ENCODE peak calls at places on chromosomes 4 and X, in seven cellular contexts. H, W, A, L, S, R and O are unnamed samples.

GRCh38 chrX:79708581-79708980 is 306.0 kb upstream of the TBX22 start:
- DNase-seq in A (no peak), H (no peak), W (no peak), L (no peak), R (no peak), S (no peak), O (no peak)

GRCh38 chrX:53685711-53686110 is 808 bp downstream of the HUWE1 start:
- DNase-seq in H (no peak), L (peak; percentile 1), S (no peak), W (no peak), R (no peak), A (no peak), O (no peak)

GRCh38 chr4:11010624-11011023 is 326.1 kb upstream of the CLNK start:
- DNase-seq in S (no peak), A (no peak), H (no peak), W (no peak), R (no peak), L (no peak), O (no peak)

GRCh38 chr4:142474398-142475087 is 371.6 kb downstream of the INPP4B start:
- DNase-seq in W (peak; percentile 53), S (peak; percentile 51), L (peak; percentile 9), A (no peak), H (peak; percentile 34), R (no peak), O (no peak)

GRCh38 chrX:27815209-27815608 is 7.4 kb downstream of the MAGEB10 start:
- DNase-seq in S (no peak), H (peak; percentile 48), R (peak; percentile 26), A (no peak), L (peak; percentile 66), W (no peak), O (no peak)

GRCh38 chr4:169774466-169775445 is 17.0 kb upstream of the HPF1 start:
- DNase-seq in L (no peak), H (peak; percentile 3), R (peak; percentile 24), S (peak; percentile 14), A (peak; percentile 53), W (no peak), O (peak; percentile 52)

GRCh38 chr4:1393866-1394265 is 12.4 kb downstream of the NKX1-1 start:
- DNase-seq in A (no peak), R (no peak), S (no peak), H (no peak), L (no peak), W (no peak), O (no peak)

GRCh38 chrX:96770315-96770714 is 85.7 kb downstream of the DIAPH2 start:
- DNase-seq in L (peak; percentile 18), W (no peak), R (peak; percentile 46), S (peak; percentile 15), H (peak; percentile 34), A (no peak), O (no peak)

GRCh38 chr4:47837582-47838294 is at the start of gene CORIN:
- DNase-seq in A (no peak), L (no peak), W (peak; percentile 50), R (no peak), S (no peak), H (no peak), O (no peak)

GRCh38 chr4:3255611-3256186 is 6.7 kb downstream of the MSANTD1 start:
- DNase-seq in S (no peak), A (no peak), L (no peak), H (no peak), R (no peak), W (peak; percentile 3), O (no peak)

GRCh38 chrX:17527135-17527701 is 152.2 kb downstream of the NHS start:
- DNase-seq in L (peak; percentile 35), R (peak; percentile 16), H (no peak), W (no peak), S (no peak), A (no peak), O (no peak)

GRCh38 chr4:24910504-24910903 is 2.3 kb downstream of the CCDC149 start:
- DNase-seq in S (peak; percentile 50), W (no peak), H (peak; percentile 80), A (no peak), L (peak; percentile 83), R (peak; percentile 18), O (no peak)

GRCh38 chr4:7226464-7226863 is 34.1 kb downstream of the SORCS2 start:
- DNase-seq in A (no peak), R (no peak), S (no peak), W (peak; percentile 99), H (no peak), L (no peak), O (peak; percentile 89)

GRCh38 chr4:76562851-76563803 is 128.1 kb downstream of the SHROOM3 start:
- DNase-seq in A (no peak), W (no peak), R (no peak), S (peak; percentile 41), H (peak; percentile 33), L (no peak), O (no peak)

GRCh38 chr4:40055379-40055872 is 1.2 kb upstream of the N4BP2 start:
- DNase-seq in R (no peak), H (no peak), W (no peak), S (no peak), A (no peak), L (no peak), O (no peak)

GRCh38 chr4:107806196-107806595 is 18.5 kb upstream of the SGMS2 start:
- DNase-seq in A (no peak), R (no peak), S (no peak), W (no peak), H (no peak), L (no peak), O (no peak)

GRCh38 chrX:128365523-128365922 is 313.3 kb upstream of the ACTRT1 start:
- DNase-seq in W (no peak), H (no peak), A (no peak), R (no peak), S (no peak), L (no peak), O (no peak)

GRCh38 chr4:174096456-174096855 is 187.0 kb downstream of the FBXO8 start:
- DNase-seq in A (no peak), L (no peak), R (no peak), W (no peak), H (no peak), S (no peak), O (no peak)

GRCh38 chrX:102651968-102652744 is 873 bp downstream of the GPRASP1 start:
- DNase-seq in L (peak; percentile 29), H (peak; percentile 50), W (peak; percentile 38), A (peak; percentile 20), R (peak; percentile 56), S (peak; percentile 55), O (peak; percentile 41)
- TF ChIP-seq CTCF in L (peak; percentile 55), H (peak; percentile 55), W (peak; percentile 37), A (no peak), R (peak; percentile 52), S (peak; percentile 44), O (peak; percentile 62)

DNA sequence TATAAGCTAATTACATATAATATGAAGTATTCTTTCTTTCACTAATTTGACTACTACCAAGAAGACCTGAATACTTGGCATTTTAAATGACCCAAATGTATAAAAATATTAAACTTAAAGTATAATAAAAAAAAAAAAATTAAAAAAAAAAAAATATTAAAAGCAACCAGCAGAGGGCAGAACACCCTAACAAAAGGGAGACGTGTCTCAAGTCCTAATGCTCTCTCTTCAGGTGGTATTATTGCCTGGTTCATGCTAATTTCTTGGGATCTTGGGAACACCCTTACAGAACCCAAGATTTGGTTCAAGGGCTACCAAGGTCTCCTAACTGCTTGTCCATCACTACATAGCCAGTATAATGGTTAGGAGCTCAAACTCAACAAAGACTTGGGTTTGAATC is 754.8 kb downstream of the RAB28 start:
- DNase-seq in L (peak; percentile 15), W (no peak), A (no peak), H (peak; percentile 51), R (peak; percentile 48), S (peak; percentile 26), O (no peak)
- TF ChIP-seq CTCF in L (peak; percentile 46), W (peak; percentile 41), A (peak; percentile 76), H (peak; percentile 28), R (peak; percentile 41), S (peak; percentile 26), O (peak; percentile 87)

GRCh38 chr4:177380730-177381287 is 61.4 kb downstream of the AGA start:
- DNase-seq in S (no peak), H (peak; percentile 22), R (no peak), W (peak; percentile 31), L (no peak), A (no peak), O (no peak)
- TF ChIP-seq CTCF in S (no peak), H (peak; percentile 20), R (no peak), W (peak; percentile 62), L (peak; percentile 17), A (no peak), O (no peak)

GRCh38 chrX:134907302-134907701 is 83.5 kb upstream of the SMIM10 start:
- DNase-seq in W (no peak), R (no peak), H (no peak), S (no peak), L (no peak), A (no peak), O (no peak)

GRCh38 chrX:134909258-134909657 is 81.5 kb upstream of the SMIM10 start:
- DNase-seq in S (no peak), R (no peak), L (no peak), W (no peak), H (no peak), A (no peak), O (no peak)

GRCh38 chrX:134911348-134911747 is 79.4 kb upstream of the SMIM10 start:
- DNase-seq in L (no peak), R (no peak), S (no peak), A (no peak), H (no peak), W (no peak), O (no peak)

GRCh38 chrX:134908235-134908834 is 82.5 kb upstream of the SMIM10 start:
- DNase-seq in A (no peak), W (no peak), S (peak; percentile 74), R (peak; percentile 70), L (peak; percentile 65), H (peak; percentile 52), O (no peak)
- TF ChIP-seq CTCF in A (no peak), W (no peak), S (peak; percentile 19), R (peak; percentile 39), L (peak; percentile 42), H (no peak), O (no peak)

GRCh38 chr4:111808174-111808573 is 337.1 kb upstream of the FAM241A start:
- DNase-seq in L (no peak), W (no peak), H (no peak), R (no peak), A (no peak), S (no peak), O (no peak)

GRCh38 chr4:111807556-111807955 is 337.7 kb upstream of the FAM241A start:
- DNase-seq in W (no peak), H (no peak), L (no peak), A (no peak), S (no peak), R (no peak), O (no peak)

GRCh38 chr4:111811661-111812060 is 333.6 kb upstream of the FAM241A start:
- DNase-seq in W (no peak), L (no peak), H (no peak), R (no peak), S (no peak), A (no peak), O (no peak)

GRCh38 chr4:111802191-111802590 is 343.1 kb upstream of the FAM241A start:
- DNase-seq in H (peak; percentile 5), R (peak; percentile 4), L (no peak), S (peak; percentile 26), W (no peak), A (no peak), O (no peak)

GRCh38 chr4:111806331-111806730 is 338.9 kb upstream of the FAM241A start:
- DNase-seq in A (peak; percentile 58), S (no peak), H (no peak), R (no peak), L (no peak), W (peak; percentile 59), O (peak; percentile 43)
- TF ChIP-seq CTCF in A (peak; percentile 47), S (peak; percentile 17), H (no peak), R (no peak), L (no peak), W (peak; percentile 59), O (no peak)